ENCODE peak calls at places on chromosome 7, in six cellular contexts. O, B, N, G, K and H are unnamed samples.

GRCh38 chr7:158860394-158860793 is 4.0 kb downstream of the DYNC2I1 start:
- DNase-seq in O (no peak), B (no peak), N (no peak), G (no peak), K (no peak), H (no peak)

GRCh38 chr7:47518827-47519226 is 63.1 kb downstream of the TNS3 start:
- DNase-seq in O (no peak), B (peak), N (peak), G (peak), K (peak), H (no peak)

GRCh38 chr7:15131661-15132060 is 229.1 kb upstream of the DGKB start:
- DNase-seq in O (no peak), B (no peak), N (peak), G (no peak), K (no peak), H (no peak)

GRCh38 chr7:20595971-20596370 is 19.5 kb upstream of the ABCB5 start:
- DNase-seq in O (no peak), B (no peak), N (no peak), G (no peak), K (no peak), H (no peak)

GRCh38 chr7:18685961-18686360 is 190.4 kb downstream of the HDAC9 start:
- DNase-seq in O (no peak), B (peak), N (peak), G (no peak), K (no peak), H (peak)

GRCh38 chr7:149598721-149599308 is 101.2 kb upstream of the ZNF746 start:
- DNase-seq in O (peak), B (peak), N (peak), G (peak), K (peak), H (peak)

GRCh38 chr7:104767826-104768536 is 246.0 kb upstream of the KMT2E start:
- DNase-seq in O (no peak), B (no peak), N (no peak), G (no peak), K (no peak), H (peak)

GRCh38 chr7:158402471-158402870 is 185.2 kb downstream of the PTPRN2 start:
- DNase-seq in O (no peak), B (no peak), N (no peak), G (no peak), K (no peak), H (no peak)

GRCh38 chr7:48089415-48089975 is 430 bp downstream of the UPP1 start:
- DNase-seq in O (peak), B (no peak), N (peak), G (peak), K (no peak), H (peak)

GRCh38 chr7:7982904-7983303 is 14.3 kb downstream of the GLCCI1 start:
- DNase-seq in O (no peak), B (no peak), N (no peak), G (no peak), K (no peak), H (no peak)

GRCh38 chr7:145147865-145148264 is 312.0 kb upstream of the TPK1 start:
- DNase-seq in O (no peak), B (no peak), N (no peak), G (no peak), K (no peak), H (no peak)

GRCh38 chr7:66205736-66206080 is 574 bp downstream of the TPST1 start:
- DNase-seq in O (peak), B (no peak), N (no peak), G (no peak), K (no peak), H (peak)

GRCh38 chr7:150322114-150322832 is 882 bp upstream of the LRRC61 start:
- DNase-seq in O (no peak), B (no peak), N (no peak), G (no peak), K (peak), H (no peak)

GRCh38 chr7:137606061-137606674 is 240.6 kb downstream of the DGKI start:
- DNase-seq in O (no peak), B (peak), N (peak), G (peak), K (peak), H (peak)

GRCh38 chr7:2520131-2520807 is 695 bp downstream of the LFNG start:
- DNase-seq in O (no peak), B (no peak), N (no peak), G (no peak), K (no peak), H (peak)

GRCh38 chr7:116571037-116571436 is 46.2 kb downstream of the CAV1 start:
- DNase-seq in O (no peak), B (peak), N (peak), G (no peak), K (no peak), H (no peak)

GRCh38 chr7:40879941-40880558 is 745.2 kb downstream of the SUGCT start:
- DNase-seq in O (no peak), B (no peak), N (peak), G (no peak), K (no peak), H (no peak)

GRCh38 chr7:30936650-30937245 is 25.1 kb downstream of the AQP1 start:
- DNase-seq in O (no peak), B (no peak), N (no peak), G (no peak), K (no peak), H (no peak)

GRCh38 chr7:153642989-153643388 is 409.2 kb upstream of the DPP6 start:
- DNase-seq in O (no peak), B (no peak), N (no peak), G (no peak), K (no peak), H (no peak)

GRCh38 chr7:69858471-69858870 is 260.2 kb downstream of the AUTS2 start:
- DNase-seq in O (no peak), B (no peak), N (no peak), G (no peak), K (no peak), H (peak)

GRCh38 chr7:55144333-55144954 is 125.6 kb downstream of the EGFR start:
- DNase-seq in O (peak), B (no peak), N (no peak), G (no peak), K (no peak), H (peak)

GRCh38 chr7:149457766-149458165 is 3.1 kb downstream of the ZNF777 start:
- DNase-seq in O (no peak), B (no peak), N (no peak), G (no peak), K (no peak), H (no peak)

GRCh38 chr7:27108390-27109127 is 6.1 kb upstream of the HOXA2 start:
- DNase-seq in O (peak), B (peak), N (peak), G (no peak), K (no peak), H (peak)

GRCh38 chr7:767941-768729 is 41.1 kb upstream of the PRKAR1B start:
- DNase-seq in O (no peak), B (peak), N (peak), G (no peak), K (no peak), H (no peak)

DNA sequence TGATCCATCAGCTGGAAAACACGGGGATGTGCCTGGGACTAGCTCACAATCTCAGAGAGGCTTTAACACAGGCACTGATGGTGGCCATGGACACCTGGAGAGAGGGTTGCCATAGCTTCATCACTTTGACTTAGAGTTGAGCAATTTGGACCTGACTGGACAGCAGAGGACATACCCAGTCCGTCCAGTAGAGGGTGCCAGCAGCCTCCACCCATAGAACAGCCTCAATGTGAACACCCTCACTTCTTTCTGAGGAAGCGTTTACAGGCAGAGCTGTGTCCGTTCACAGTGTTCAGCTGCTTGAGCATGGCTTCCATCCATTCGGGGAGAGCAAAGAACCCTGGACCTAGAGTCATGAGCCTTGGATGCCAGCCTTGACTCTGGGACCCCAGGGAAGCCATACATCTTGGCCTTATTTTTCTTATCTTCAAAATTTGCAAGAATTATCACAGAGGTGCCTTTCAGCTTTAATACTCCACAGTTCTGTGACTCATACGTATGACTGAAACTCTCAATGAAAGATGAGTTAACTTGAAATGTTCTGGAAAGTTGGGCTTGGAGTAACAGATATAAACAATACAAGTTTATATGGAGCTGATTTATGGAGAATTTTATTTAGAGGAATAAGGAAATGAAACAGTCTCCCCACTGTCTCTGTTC is 302.9 kb upstream of the PODXL start:
- DNase-seq in O (peak), B (peak), N (peak), G (peak), K (peak), H (peak)
- H2AFZ ChIP-seq in O (no peak), B (peak), N (no peak), G (no peak), K (no peak), H (no peak)

DNA sequence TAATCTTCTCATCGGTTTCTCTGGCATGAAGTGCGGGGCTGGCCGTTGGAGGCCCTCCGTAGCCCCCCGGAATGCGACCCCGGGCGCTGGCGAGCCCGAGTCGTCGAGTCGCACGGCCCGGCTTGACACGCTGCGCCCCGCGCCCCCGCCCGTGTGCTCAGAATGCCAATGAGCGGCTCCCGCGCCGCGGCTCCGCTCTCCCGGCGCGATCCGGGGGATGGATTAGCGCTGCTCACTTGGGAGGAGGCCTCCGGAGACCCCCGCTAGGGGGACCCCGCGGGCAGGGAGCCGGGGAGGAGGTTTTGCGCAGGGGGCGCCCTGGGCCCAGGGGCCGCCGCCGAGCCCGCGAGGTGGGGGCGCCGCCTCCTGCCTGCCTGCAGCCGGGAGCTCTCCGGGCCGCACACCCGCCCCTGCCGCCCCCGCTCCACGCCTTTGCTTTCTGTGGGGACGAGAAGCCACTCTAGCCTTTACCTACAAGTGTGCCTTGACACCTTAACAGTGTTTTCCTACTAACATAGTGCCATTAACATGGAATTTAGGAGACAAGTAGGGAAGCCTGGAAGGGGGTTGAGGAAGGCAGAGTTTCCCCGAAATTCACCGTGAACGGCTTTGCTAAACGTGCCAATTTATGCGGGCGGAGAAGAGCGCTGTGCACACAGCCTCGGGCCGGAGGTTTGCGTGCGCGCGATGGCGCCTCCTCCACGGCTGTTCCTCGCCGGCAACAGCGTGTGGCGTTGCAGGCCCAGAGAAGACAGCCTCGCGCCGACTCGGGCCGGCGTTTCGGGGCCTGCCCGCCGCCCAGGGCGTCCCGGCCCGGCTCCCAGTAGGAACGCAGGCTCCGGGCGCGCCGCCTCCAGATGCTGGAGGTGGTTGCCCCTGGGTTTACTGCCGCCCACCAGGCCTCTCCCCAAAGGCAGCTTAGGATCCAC is 7.1 kb downstream of the SHH start:
- DNase-seq in O (peak), B (peak), N (peak), G (peak), K (no peak), H (peak)
- H2AFZ ChIP-seq in O (no peak), B (peak), N (peak), G (peak), K (no peak), H (peak)

GRCh38 chr7:23246540-23246939 is at the start of gene GPNMB:
- DNase-seq in O (no peak), B (peak), N (peak), G (peak), K (no peak), H (peak)

GRCh38 chr7:23244335-23244635 is 2.3 kb upstream of the GPNMB start:
- DNase-seq in O (no peak), B (no peak), N (no peak), G (no peak), K (no peak), H (no peak)

GRCh38 chr7:23247101-23247601 is 576 bp downstream of the GPNMB start:
- DNase-seq in O (peak), B (no peak), N (no peak), G (no peak), K (no peak), H (peak)

GRCh38 chr7:23249486-23249885 is 2.9 kb downstream of the GPNMB start:
- DNase-seq in O (no peak), B (no peak), N (no peak), G (no peak), K (no peak), H (no peak)

DNA sequence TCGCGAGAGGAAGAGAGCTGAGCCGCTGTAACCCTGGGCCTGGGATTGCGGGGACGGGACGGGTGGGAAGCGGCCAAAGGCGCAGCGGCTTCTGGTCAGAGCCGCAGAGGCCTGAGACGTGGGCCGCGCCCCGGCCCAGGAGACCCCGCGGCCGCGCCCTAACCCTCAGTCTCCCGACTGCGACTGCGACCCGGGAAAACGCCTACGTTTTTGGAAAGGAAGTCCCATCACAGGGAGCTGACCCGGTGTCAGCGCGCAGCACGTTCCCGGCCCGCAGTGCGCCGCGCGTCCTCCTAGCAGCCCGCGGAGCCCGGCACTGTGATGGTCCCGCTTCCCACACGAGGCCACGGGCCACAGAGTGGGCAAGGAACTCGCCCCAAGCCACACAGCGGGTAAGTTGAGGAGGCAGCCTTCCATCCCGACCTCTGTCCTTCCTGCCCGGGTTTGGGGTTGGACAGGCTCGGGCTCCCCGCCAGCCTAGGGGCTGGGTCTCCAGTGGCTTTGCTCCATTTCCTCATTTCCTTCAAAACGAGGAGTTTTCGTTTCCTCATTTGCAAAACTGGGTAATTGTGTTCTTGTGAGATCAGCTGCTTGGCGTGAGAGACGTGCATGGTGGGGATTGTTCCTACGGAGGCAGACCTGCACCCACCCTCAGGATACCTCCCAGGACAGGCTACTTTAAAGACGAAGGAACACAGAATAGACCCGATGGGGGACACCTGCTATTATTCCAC is 1.2 kb downstream of the GPNMB start:
- DNase-seq in O (peak), B (no peak), N (no peak), G (no peak), K (no peak), H (peak)
- H2AFZ ChIP-seq in O (peak), B (peak), N (peak), G (peak), K (no peak), H (peak)

GRCh38 chr7:23020742-23021401 is 6.9 kb upstream of the HYCC1 start:
- DNase-seq in O (no peak), B (peak), N (peak), G (no peak), K (no peak), H (no peak)
- H2AFZ ChIP-seq in O (no peak), B (peak), N (peak), G (no peak), K (no peak), H (peak)

GRCh38 chr7:44845476-44845875 is 2.4 kb downstream of the H2AZ2 start:
- DNase-seq in O (no peak), B (no peak), N (no peak), G (no peak), K (no peak), H (no peak)
- H2AFZ ChIP-seq in O (no peak), B (no peak), N (no peak), G (no peak), K (no peak), H (no peak)

GRCh38 chr7:25658375-25658774 is 430.1 kb upstream of the NPVF start:
- DNase-seq in O (no peak), B (no peak), N (no peak), G (no peak), K (no peak), H (no peak)

GRCh38 chr7:25653412-25653811 is 425.1 kb upstream of the NPVF start:
- DNase-seq in O (no peak), B (no peak), N (no peak), G (no peak), K (no peak), H (no peak)

GRCh38 chr7:25659841-25660240 is 431.6 kb upstream of the NPVF start:
- DNase-seq in O (no peak), B (no peak), N (no peak), G (no peak), K (no peak), H (no peak)

GRCh38 chr7:25656581-25657026 is 428.3 kb upstream of the NPVF start:
- DNase-seq in O (no peak), B (no peak), N (peak), G (peak), K (no peak), H (no peak)

GRCh38 chr7:25656071-25656470 is 427.8 kb upstream of the NPVF start:
- DNase-seq in O (no peak), B (no peak), N (no peak), G (no peak), K (no peak), H (no peak)
- H2AFZ ChIP-seq in O (no peak), B (no peak), N (no peak), G (no peak), K (no peak), H (peak)

GRCh38 chr7:38411404-38411803 is 138.0 kb upstream of the TARP start:
- DNase-seq in O (peak), B (peak), N (peak), G (peak), K (peak), H (peak)

GRCh38 chr7:38409524-38409923 is 136.1 kb upstream of the TARP start:
- DNase-seq in O (no peak), B (no peak), N (no peak), G (no peak), K (no peak), H (peak)

GRCh38 chr7:38413784-38414183 is 140.3 kb upstream of the TARP start:
- DNase-seq in O (no peak), B (no peak), N (no peak), G (no peak), K (no peak), H (no peak)

GRCh38 chr7:38410056-38410455 is 136.6 kb upstream of the TARP start:
- DNase-seq in O (no peak), B (no peak), N (no peak), G (no peak), K (no peak), H (no peak)
- H2AFZ ChIP-seq in O (no peak), B (no peak), N (no peak), G (no peak), K (no peak), H (no peak)

GRCh38 chr7:131630427-131630826 is 74.0 kb upstream of the PODXL start:
- DNase-seq in O (no peak), B (no peak), N (no peak), G (no peak), K (no peak), H (no peak)

GRCh38 chr7:131628634-131629033 is 72.2 kb upstream of the PODXL start:
- DNase-seq in O (no peak), B (no peak), N (no peak), G (no peak), K (no peak), H (no peak)

GRCh38 chr7:131627589-131628212 is 71.3 kb upstream of the PODXL start:
- DNase-seq in O (no peak), B (no peak), N (no peak), G (no peak), K (no peak), H (no peak)

GRCh38 chr7:131626643-131627042 is 70.2 kb upstream of the PODXL start:
- DNase-seq in O (no peak), B (no peak), N (no peak), G (no peak), K (no peak), H (no peak)

GRCh38 chr7:131629203-131629871 is 72.9 kb upstream of the PODXL start:
- DNase-seq in O (no peak), B (peak), N (peak), G (no peak), K (no peak), H (no peak)
- H2AFZ ChIP-seq in O (no peak), B (peak), N (no peak), G (no peak), K (no peak), H (peak)